ENCODE peak calls at places on chromosome 2, in five cellular contexts. One of them, this sample, is unnamed.

GRCh38 chr2:177478029-177478428 is 85.5 kb downstream of the AGPS start:
- DNase-seq in M059J: no peak
- DNase-seq in dermis blood vessel endothelial cell: no peak
- DNase-seq in adrenal gland: no peak
- DNase-seq in kidney tubule cell: no peak
- DNase-seq in this sample: peak

GRCh38 chr2:207474871-207475485 is 54.8 kb upstream of the CREB1 start:
- DNase-seq in M059J: peak
- DNase-seq in dermis blood vessel endothelial cell: peak
- DNase-seq in adrenal gland: peak
- DNase-seq in kidney tubule cell: peak
- DNase-seq in this sample: peak

GRCh38 chr2:160199053-160199452 is 1.0 kb downstream of the ITGB6 start:
- DNase-seq in M059J: no peak
- DNase-seq in dermis blood vessel endothelial cell: no peak
- DNase-seq in adrenal gland: no peak
- DNase-seq in kidney tubule cell: peak
- DNase-seq in this sample: no peak

GRCh38 chr2:220064282-220065042 is 437.0 kb downstream of the SLC4A3 start:
- DNase-seq in M059J: peak
- DNase-seq in dermis blood vessel endothelial cell: no peak
- DNase-seq in adrenal gland: no peak
- DNase-seq in kidney tubule cell: no peak
- DNase-seq in this sample: no peak

GRCh38 chr2:38723173-38723572 is 28.0 kb downstream of the SRSF7 start:
- DNase-seq in M059J: no peak
- DNase-seq in dermis blood vessel endothelial cell: no peak
- DNase-seq in adrenal gland: no peak
- DNase-seq in kidney tubule cell: no peak
- DNase-seq in this sample: no peak

GRCh38 chr2:121044412-121044811 is 240.6 kb downstream of the TFCP2L1 start:
- DNase-seq in M059J: no peak
- DNase-seq in dermis blood vessel endothelial cell: peak
- DNase-seq in adrenal gland: no peak
- DNase-seq in kidney tubule cell: no peak
- DNase-seq in this sample: no peak

GRCh38 chr2:205130111-205130829 is 552.0 kb upstream of the NRP2 start:
- DNase-seq in M059J: no peak
- DNase-seq in dermis blood vessel endothelial cell: no peak
- DNase-seq in adrenal gland: no peak
- DNase-seq in kidney tubule cell: no peak
- DNase-seq in this sample: peak

GRCh38 chr2:30282081-30282480 is 50.7 kb downstream of the LBH start:
- DNase-seq in M059J: no peak
- DNase-seq in dermis blood vessel endothelial cell: no peak
- DNase-seq in adrenal gland: no peak
- DNase-seq in kidney tubule cell: no peak
- DNase-seq in this sample: no peak